ENCODE peak calls at places on chromosomes 11 and 22, in six cellular contexts. One of them, this sample, is unnamed. For H3K4me1, the result is how much of the 10 kb centered on the place peaks cover.

GRCh38 chr11:128868851-128869671 is 2.0 kb upstream of the KCNJ1 start:
- DNase-seq in mesendoderm: no peak
- DNase-seq in colonic mucosa: no peak
- DNase-seq in PC-3: no peak
- DNase-seq in mammary epithelial cell: no peak
- DNase-seq in heart left ventricle: no peak
- DNase-seq in this sample: no peak

GRCh38 chr11:120717042-120717441 is 205.5 kb downstream of the GRIK4 start:
- DNase-seq in mesendoderm: no peak
- DNase-seq in colonic mucosa: no peak
- DNase-seq in PC-3: no peak
- DNase-seq in mammary epithelial cell: no peak
- DNase-seq in heart left ventricle: no peak
- DNase-seq in this sample: no peak

GRCh38 chr22:38700271-38700788 is 413 bp downstream of the JOSD1 start:
- DNase-seq in mesendoderm: peak
- DNase-seq in colonic mucosa: peak
- DNase-seq in PC-3: peak
- DNase-seq in mammary epithelial cell: peak
- DNase-seq in heart left ventricle: peak
- DNase-seq in this sample: no peak

GRCh38 chr11:19519912-19520641 is 192.6 kb upstream of the NAV2 start:
- DNase-seq in mesendoderm: no peak
- DNase-seq in colonic mucosa: no peak
- DNase-seq in PC-3: no peak
- DNase-seq in mammary epithelial cell: no peak
- DNase-seq in heart left ventricle: no peak
- DNase-seq in this sample: no peak

GRCh38 chr11:105181100-105181499 is 41.5 kb upstream of the CARD18 start:
- DNase-seq in mesendoderm: no peak
- DNase-seq in colonic mucosa: no peak
- DNase-seq in PC-3: peak
- DNase-seq in mammary epithelial cell: peak
- DNase-seq in heart left ventricle: peak
- DNase-seq in this sample: no peak

GRCh38 chr11:19552100-19552499 is 160.5 kb upstream of the NAV2 start:
- DNase-seq in mesendoderm: peak
- DNase-seq in colonic mucosa: no peak
- DNase-seq in PC-3: no peak
- DNase-seq in mammary epithelial cell: no peak
- DNase-seq in heart left ventricle: no peak
- DNase-seq in this sample: no peak

GRCh38 chr11:41404109-41404508 is 55.3 kb downstream of the LRRC4C start:
- DNase-seq in mesendoderm: no peak
- DNase-seq in colonic mucosa: no peak
- DNase-seq in PC-3: no peak
- DNase-seq in mammary epithelial cell: no peak
- DNase-seq in heart left ventricle: no peak
- DNase-seq in this sample: no peak

GRCh38 chr11:101916422-101916821 is at the start of gene ANGPTL5:
- DNase-seq in mesendoderm: no peak
- DNase-seq in colonic mucosa: no peak
- DNase-seq in PC-3: no peak
- DNase-seq in mammary epithelial cell: no peak
- DNase-seq in heart left ventricle: no peak
- DNase-seq in this sample: no peak

GRCh38 chr11:2209370-2209801 is 37.8 kb upstream of the TH start:
- DNase-seq in mesendoderm: no peak
- DNase-seq in colonic mucosa: peak
- DNase-seq in PC-3: no peak
- DNase-seq in mammary epithelial cell: no peak
- DNase-seq in heart left ventricle: peak
- DNase-seq in this sample: no peak

GRCh38 chr11:4539603-4540219 is 5.3 kb upstream of the OR52M1 start:
- DNase-seq in mesendoderm: peak
- DNase-seq in colonic mucosa: peak
- DNase-seq in PC-3: peak
- DNase-seq in mammary epithelial cell: peak
- DNase-seq in heart left ventricle: peak
- DNase-seq in this sample: peak

GRCh38 chr11:5674391-5674790 is 10.5 kb downstream of the TRIM5 start:
- DNase-seq in mesendoderm: no peak
- DNase-seq in colonic mucosa: no peak
- DNase-seq in PC-3: no peak
- DNase-seq in mammary epithelial cell: no peak
- DNase-seq in heart left ventricle: no peak
- DNase-seq in this sample: no peak

GRCh38 chr22:48753381-48753730 is 1074.3 kb downstream of the BRD1 start:
- DNase-seq in mesendoderm: no peak
- DNase-seq in colonic mucosa: no peak
- DNase-seq in PC-3: no peak
- DNase-seq in mammary epithelial cell: no peak
- DNase-seq in heart left ventricle: peak
- DNase-seq in this sample: no peak

GRCh38 chr22:41576877-41577276 is 12.8 kb downstream of the PMM1 start:
- DNase-seq in mesendoderm: peak
- DNase-seq in colonic mucosa: peak
- DNase-seq in PC-3: peak
- DNase-seq in mammary epithelial cell: peak
- DNase-seq in heart left ventricle: peak
- DNase-seq in this sample: no peak

GRCh38 chr22:43014062-43014875 is 680 bp downstream of the PACSIN2 start:
- DNase-seq in mesendoderm: peak
- DNase-seq in colonic mucosa: peak
- DNase-seq in PC-3: peak
- DNase-seq in mammary epithelial cell: no peak
- DNase-seq in heart left ventricle: peak
- DNase-seq in this sample: peak

GRCh38 chr11:75625970-75626691 is 42.7 kb downstream of the MAP6 start:
- DNase-seq in mesendoderm: peak
- DNase-seq in colonic mucosa: no peak
- DNase-seq in PC-3: peak
- DNase-seq in mammary epithelial cell: peak
- DNase-seq in heart left ventricle: no peak
- DNase-seq in this sample: no peak

GRCh38 chr22:25409240-25409639 is 155.2 kb upstream of the GRK3 start:
- DNase-seq in mesendoderm: no peak
- DNase-seq in colonic mucosa: no peak
- DNase-seq in PC-3: no peak
- DNase-seq in mammary epithelial cell: no peak
- DNase-seq in heart left ventricle: peak
- DNase-seq in this sample: no peak

GRCh38 chr22:23220485-23221350 is 40.4 kb downstream of the BCR start:
- DNase-seq in mesendoderm: no peak
- DNase-seq in colonic mucosa: peak
- DNase-seq in PC-3: no peak
- DNase-seq in mammary epithelial cell: peak
- DNase-seq in heart left ventricle: no peak
- DNase-seq in this sample: no peak

GRCh38 chr11:125939081-125939521 is 6.7 kb upstream of the VSIG10L2 start:
- DNase-seq in mesendoderm: peak
- DNase-seq in colonic mucosa: no peak
- DNase-seq in PC-3: no peak
- DNase-seq in mammary epithelial cell: no peak
- DNase-seq in heart left ventricle: no peak
- DNase-seq in this sample: no peak

GRCh38 chr11:115623021-115623451 is 118.8 kb upstream of the CADM1 start:
- DNase-seq in mesendoderm: peak
- DNase-seq in colonic mucosa: peak
- DNase-seq in PC-3: peak
- DNase-seq in mammary epithelial cell: peak
- DNase-seq in heart left ventricle: peak
- DNase-seq in this sample: no peak

GRCh38 chr22:28788601-28789000 is 11.8 kb downstream of the XBP1 start:
- DNase-seq in mesendoderm: no peak
- DNase-seq in colonic mucosa: no peak
- DNase-seq in PC-3: no peak
- DNase-seq in mammary epithelial cell: no peak
- DNase-seq in heart left ventricle: no peak
- DNase-seq in this sample: no peak

GRCh38 chr22:28780296-28780695 is 7.8 kb downstream of the CCDC117 start:
- DNase-seq in mesendoderm: no peak
- DNase-seq in colonic mucosa: no peak
- DNase-seq in PC-3: no peak
- DNase-seq in mammary epithelial cell: no peak
- DNase-seq in heart left ventricle: no peak
- DNase-seq in this sample: no peak

GRCh38 chr22:28779833-28780232 is 7.3 kb downstream of the CCDC117 start:
- DNase-seq in mesendoderm: no peak
- DNase-seq in colonic mucosa: no peak
- DNase-seq in PC-3: no peak
- DNase-seq in mammary epithelial cell: no peak
- DNase-seq in heart left ventricle: no peak
- DNase-seq in this sample: no peak

DNA sequence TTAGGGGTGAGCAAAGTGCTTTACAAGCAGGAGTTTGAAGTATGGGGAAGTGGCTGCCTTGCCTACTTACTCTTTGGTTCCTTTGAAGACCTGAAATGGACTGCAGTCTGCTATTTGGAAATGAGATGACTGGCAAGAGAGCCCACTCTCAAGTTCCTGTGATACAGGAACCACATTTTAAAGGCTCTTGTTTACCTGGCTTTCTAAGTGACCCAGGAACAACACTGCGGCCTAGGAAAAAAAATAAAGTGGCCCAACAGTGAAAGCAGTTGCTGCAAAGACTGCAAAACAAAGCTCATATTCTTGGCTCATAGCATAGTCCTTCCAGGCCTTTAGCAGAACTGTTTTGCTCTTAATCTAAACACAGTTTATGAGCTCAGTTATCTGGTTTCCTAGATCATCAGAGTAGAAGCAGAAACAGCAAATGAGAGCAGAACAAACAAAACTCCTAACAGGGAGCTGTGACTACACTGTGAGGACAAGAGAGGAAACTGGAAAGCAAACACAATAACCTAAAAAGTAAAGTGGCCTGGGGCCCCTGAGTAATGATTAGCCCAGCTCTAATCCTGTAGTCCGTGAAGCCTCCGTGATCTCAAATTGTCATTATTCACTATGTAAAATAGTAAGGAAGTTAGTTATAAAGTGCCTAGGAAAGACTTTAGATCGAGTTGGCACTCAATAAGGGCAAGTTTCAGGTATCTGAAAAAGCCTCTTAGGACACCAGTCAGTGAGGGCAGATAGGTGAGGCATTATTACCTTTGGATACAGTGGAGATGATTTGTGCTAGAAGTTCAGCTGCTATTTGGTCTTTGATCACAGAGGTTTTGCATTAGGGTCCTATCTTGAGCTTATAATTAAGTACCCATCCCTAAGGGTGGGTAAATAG is 11.5 kb downstream of the CCDC117 start:
- DNase-seq in mesendoderm: no peak
- DNase-seq in colonic mucosa: peak
- DNase-seq in PC-3: peak
- DNase-seq in mammary epithelial cell: no peak
- DNase-seq in heart left ventricle: no peak
- DNase-seq in this sample: no peak
- H3K4me1 ChIP-seq in mesendoderm: under half
- H3K4me1 ChIP-seq in colonic mucosa: under half
- H3K4me1 ChIP-seq in PC-3: under half
- H3K4me1 ChIP-seq in mammary epithelial cell: under half
- H3K4me1 ChIP-seq in heart left ventricle: under half
- H3K4me1 ChIP-seq in this sample: under half

GRCh38 chr11:35151896-35152295 is 12.9 kb downstream of the CD44 start:
- DNase-seq in mesendoderm: peak
- DNase-seq in colonic mucosa: no peak
- DNase-seq in PC-3: no peak
- DNase-seq in mammary epithelial cell: no peak
- DNase-seq in heart left ventricle: no peak
- DNase-seq in this sample: no peak

GRCh38 chr11:35154960-35155359 is 16.0 kb downstream of the CD44 start:
- DNase-seq in mesendoderm: no peak
- DNase-seq in colonic mucosa: no peak
- DNase-seq in PC-3: no peak
- DNase-seq in mammary epithelial cell: no peak
- DNase-seq in heart left ventricle: no peak
- DNase-seq in this sample: no peak

GRCh38 chr11:35153280-35153679 is 14.3 kb downstream of the CD44 start:
- DNase-seq in mesendoderm: no peak
- DNase-seq in colonic mucosa: no peak
- DNase-seq in PC-3: no peak
- DNase-seq in mammary epithelial cell: no peak
- DNase-seq in heart left ventricle: no peak
- DNase-seq in this sample: no peak

GRCh38 chr11:35151241-35151640 is 12.3 kb downstream of the CD44 start:
- DNase-seq in mesendoderm: no peak
- DNase-seq in colonic mucosa: no peak
- DNase-seq in PC-3: no peak
- DNase-seq in mammary epithelial cell: no peak
- DNase-seq in heart left ventricle: no peak
- DNase-seq in this sample: no peak

GRCh38 chr11:35152575-35152974 is 13.6 kb downstream of the CD44 start:
- DNase-seq in mesendoderm: peak
- DNase-seq in colonic mucosa: no peak
- DNase-seq in PC-3: no peak
- DNase-seq in mammary epithelial cell: no peak
- DNase-seq in heart left ventricle: no peak
- DNase-seq in this sample: no peak
- H3K4me1 ChIP-seq in mesendoderm: under half
- H3K4me1 ChIP-seq in colonic mucosa: under half
- H3K4me1 ChIP-seq in PC-3: under half
- H3K4me1 ChIP-seq in mammary epithelial cell: half or more
- H3K4me1 ChIP-seq in heart left ventricle: half or more
- H3K4me1 ChIP-seq in this sample: half or more

DNA sequence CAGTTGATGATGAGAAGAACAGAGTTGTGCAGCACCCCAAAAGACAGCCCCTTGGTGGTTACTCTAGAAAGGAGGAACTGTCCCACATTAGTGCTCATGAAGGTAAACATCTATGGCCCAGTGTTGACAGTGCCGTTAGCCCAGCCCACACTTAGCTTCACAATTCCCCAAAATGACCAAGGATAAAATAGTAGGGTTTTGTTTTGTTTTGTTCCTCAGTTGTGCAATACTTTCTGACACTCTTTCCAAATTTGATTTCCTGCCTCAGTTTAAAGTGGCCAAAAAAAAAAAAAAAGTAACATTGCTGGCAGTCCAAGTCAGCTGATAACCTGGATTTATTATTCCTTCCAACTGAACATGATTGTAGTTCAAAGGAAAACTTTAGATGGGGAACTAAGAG is 269.4 kb downstream of the TMEM135 start:
- DNase-seq in mesendoderm: no peak
- DNase-seq in colonic mucosa: no peak
- DNase-seq in PC-3: no peak
- DNase-seq in mammary epithelial cell: no peak
- DNase-seq in heart left ventricle: no peak
- DNase-seq in this sample: no peak
- H3K4me1 ChIP-seq in mesendoderm: under half
- H3K4me1 ChIP-seq in colonic mucosa: under half
- H3K4me1 ChIP-seq in PC-3: under half
- H3K4me1 ChIP-seq in mammary epithelial cell: under half
- H3K4me1 ChIP-seq in heart left ventricle: under half
- H3K4me1 ChIP-seq in this sample: under half

DNA sequence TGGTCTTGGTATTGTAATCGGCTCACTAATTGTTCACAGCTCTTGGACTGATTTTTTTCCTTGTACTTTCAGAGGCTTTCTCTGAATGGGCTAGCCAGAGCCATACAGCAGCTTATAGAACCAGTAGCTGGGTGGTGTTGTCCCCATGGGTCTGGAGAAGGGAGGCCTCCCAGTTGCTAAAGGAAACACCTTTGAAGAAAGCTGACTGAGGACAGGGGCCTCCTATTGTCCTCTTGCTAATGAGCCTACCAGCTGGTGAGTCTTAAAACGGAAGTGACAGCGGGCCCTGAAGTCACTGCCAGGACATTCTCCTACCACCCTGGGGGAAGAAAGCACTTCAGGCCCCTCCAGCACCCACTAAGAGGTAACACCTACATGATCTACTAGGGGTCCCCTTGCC is 9.9 kb downstream of the FADS3 start:
- DNase-seq in mesendoderm: peak
- DNase-seq in colonic mucosa: no peak
- DNase-seq in PC-3: no peak
- DNase-seq in mammary epithelial cell: no peak
- DNase-seq in heart left ventricle: peak
- DNase-seq in this sample: no peak
- H3K4me1 ChIP-seq in mesendoderm: under half
- H3K4me1 ChIP-seq in colonic mucosa: under half
- H3K4me1 ChIP-seq in PC-3: under half
- H3K4me1 ChIP-seq in mammary epithelial cell: under half
- H3K4me1 ChIP-seq in heart left ventricle: under half
- H3K4me1 ChIP-seq in this sample: under half

This sample was measured in effector memory CD4-positive, alpha-beta T cell.